ENCODE peak calls at places on chromosomes 6 and 20, in nine cellular contexts. E, X, L, C, A, K, T, Z and P are unnamed samples.

GRCh38 chr6:33747823-33748222 is 1.1 kb upstream of the IP6K3 start:
- DNase-seq in E (no peak), X (no peak), L (no peak), C (no peak), A (no peak), K (no peak), T (no peak), Z (no peak), P (no peak)

GRCh38 chr6:56902551-56903464 is 52.1 kb upstream of the BEND6 start:
- DNase-seq in E (peak), X (no peak), L (no peak), C (no peak), A (peak), K (peak), T (peak), Z (peak), P (peak)

GRCh38 chr6:161212902-161213301 is 61.0 kb downstream of the AGPAT4 start:
- DNase-seq in E (no peak), X (no peak), L (no peak), C (no peak), A (no peak), K (no peak), T (no peak), Z (no peak), P (no peak)

GRCh38 chr20:10216146-10216741 is 2.4 kb upstream of the SNAP25 start:
- DNase-seq in E (no peak), X (no peak), L (no peak), C (no peak), A (no peak), K (no peak), T (no peak), Z (no peak), P (no peak)

GRCh38 chr6:36963451-36964290 is 9.1 kb downstream of the PI16 start:
- DNase-seq in E (no peak), X (no peak), L (no peak), C (no peak), A (no peak), K (no peak), T (no peak), Z (peak), P (no peak)

GRCh38 chr20:61331542-61331941 is 79.5 kb downstream of the CDH4 start:
- DNase-seq in E (peak), X (no peak), L (no peak), C (no peak), A (no peak), K (no peak), T (no peak), Z (no peak), P (no peak)

GRCh38 chr20:51562334-51563140 is 20.0 kb upstream of the NFATC2 start:
- DNase-seq in E (peak), X (peak), L (no peak), C (peak), A (peak), K (peak), T (peak), Z (peak), P (peak)

GRCh38 chr6:106745396-106745795 is 116.0 kb downstream of the QRSL1 start:
- DNase-seq in E (no peak), X (no peak), L (no peak), C (no peak), A (no peak), K (no peak), T (no peak), Z (peak), P (no peak)

GRCh38 chr6:21159465-21159864 is 434.1 kb upstream of the SOX4 start:
- DNase-seq in E (no peak), X (no peak), L (no peak), C (no peak), A (no peak), K (no peak), T (no peak), Z (no peak), P (no peak)

GRCh38 chr6:54935739-54936138 is 89.2 kb downstream of the FAM83B start:
- DNase-seq in E (no peak), X (peak), L (no peak), C (no peak), A (no peak), K (peak), T (no peak), Z (no peak), P (no peak)

GRCh38 chr6:166078294-166078693 is 89.4 kb downstream of the TBXT start:
- DNase-seq in E (no peak), X (no peak), L (no peak), C (no peak), A (no peak), K (peak), T (peak), Z (no peak), P (no peak)

GRCh38 chr20:46802696-46803445 is 91.8 kb upstream of the EYA2 start:
- DNase-seq in E (no peak), X (no peak), L (no peak), C (no peak), A (no peak), K (no peak), T (no peak), Z (peak), P (no peak)

GRCh38 chr6:3221579-3221978 is 5.9 kb downstream of the TUBB2B start:
- DNase-seq in E (no peak), X (no peak), L (no peak), C (no peak), A (no peak), K (no peak), T (no peak), Z (no peak), P (no peak)

GRCh38 chr6:30557683-30557981 is 537 bp downstream of the PRR3 start:
- DNase-seq in E (no peak), X (peak), L (peak), C (no peak), A (no peak), K (peak), T (no peak), Z (no peak), P (no peak)

GRCh38 chr6:18386302-18386976 is 711 bp upstream of the RNF144B start:
- DNase-seq in E (no peak), X (no peak), L (no peak), C (no peak), A (no peak), K (no peak), T (no peak), Z (no peak), P (no peak)

GRCh38 chr6:143528164-143528811 is 16.8 kb upstream of the FUCA2 start:
- DNase-seq in E (no peak), X (no peak), L (no peak), C (no peak), A (no peak), K (no peak), T (no peak), Z (no peak), P (no peak)

GRCh38 chr6:33840064-33840926 is 36.5 kb upstream of the MLN start:
- DNase-seq in E (no peak), X (peak), L (peak), C (no peak), A (peak), K (peak), T (peak), Z (no peak), P (no peak)

GRCh38 chr20:55057779-55058415 is 582.5 kb downstream of the DOK5 start:
- DNase-seq in E (no peak), X (no peak), L (no peak), C (no peak), A (no peak), K (no peak), T (no peak), Z (no peak), P (no peak)